ENCODE peak calls at places on chromosomes 5 and 9, in eight cellular contexts. P, K, E, A, U, Z, F and G are unnamed samples.

GRCh38 chr5:82924241-82924989 is 152.8 kb downstream of the TMEM167A start:
- DNase-seq in A (no peak), F (no peak), P (no peak), Z (no peak), U (no peak), K (no peak), E (no peak), G (no peak)

GRCh38 chr5:98109561-98110006 is 663.9 kb upstream of the RGMB start:
- DNase-seq in F (no peak), P (no peak), U (no peak), E (peak; percentile 91), K (no peak), A (no peak), Z (peak; percentile 27), G (no peak)

GRCh38 chr5:10524376-10525123 is 39.3 kb upstream of the ANKRD33B start:
- DNase-seq in Z (peak; percentile 51), U (no peak), K (no peak), F (no peak), E (peak; percentile 92), A (peak; percentile 58), P (no peak), G (no peak)

GRCh38 chr5:15026011-15026481 is 154.5 kb upstream of the ANKH start:
- DNase-seq in Z (no peak), A (no peak), K (no peak), U (no peak), P (no peak), E (no peak), F (no peak), G (no peak)

GRCh38 chr5:139383275-139383992 is at the start of gene SLC23A1:
- DNase-seq in F (no peak), U (no peak), K (peak; percentile 43), P (no peak), Z (peak; percentile 54), A (peak; percentile 7), E (no peak), G (no peak)

GRCh38 chr5:131854134-131854533 is 57.3 kb upstream of the FNIP1 start:
- DNase-seq in A (no peak), K (no peak), Z (peak; percentile 46), U (no peak), F (no peak), P (no peak), E (no peak), G (no peak)

GRCh38 chr5:24539625-24540024 is 105.2 kb downstream of the CDH10 start:
- DNase-seq in K (no peak), E (no peak), F (no peak), Z (peak; percentile 46), U (no peak), P (no peak), A (no peak), G (no peak)

GRCh38 chr5:75734913-75735789 is 17.9 kb upstream of the POC5 start:
- DNase-seq in Z (peak; percentile 52), K (peak; percentile 35), A (no peak), F (no peak), U (no peak), P (peak; percentile 40), E (no peak), G (no peak)

GRCh38 chr5:126909856-126910255 is 120.5 kb downstream of the MARCHF3 start:
- DNase-seq in F (no peak), A (no peak), K (no peak), U (no peak), Z (no peak), P (no peak), E (no peak), G (no peak)

GRCh38 chr9:13750061-13750460 is 470.6 kb upstream of the MPDZ start:
- DNase-seq in A (no peak), F (no peak), E (peak; percentile 86), K (no peak), U (no peak), P (no peak), Z (peak; percentile 9), G (no peak)

GRCh38 chr5:121304838-121305237 is 546.8 kb upstream of the FTMT start:
- DNase-seq in U (no peak), E (no peak), F (no peak), Z (no peak), A (no peak), K (no peak), P (no peak), G (no peak)

GRCh38 chr5:69268899-69269298 is 34.2 kb downstream of the CDK7 start:
- DNase-seq in K (no peak), Z (no peak), E (no peak), A (no peak), P (no peak), F (no peak), U (no peak), G (no peak)